ENCODE peak calls at places on chromosome 14, in four cellular contexts. K is iris pigment epithelial cell, Z is fibroblast of lung, S is LoVo. F is an unnamed sample.

GRCh38 chr14:73422515-73422914 is 35.8 kb downstream of the NUMB start:
- DNase-seq in Z (no peak), K (no peak), S (no peak), F (no peak)

GRCh38 chr14:21680072-21680471 is 6.5 kb upstream of the OR4E1 start:
- DNase-seq in K (peak; percentile 72), Z (peak; percentile 9), S (no peak), F (no peak)

GRCh38 chr14:87179936-87180335 is 813.0 kb downstream of the GALC start:
- DNase-seq in S (no peak), K (peak; percentile 4), Z (peak; percentile 20), F (no peak)

GRCh38 chr14:52061380-52061779 is 7.5 kb downstream of the NID2 start:
- DNase-seq in Z (no peak), K (no peak), S (no peak), F (no peak)

GRCh38 chr14:31926123-31926522 is 151.0 kb upstream of the ARHGAP5 start:
- DNase-seq in Z (peak; percentile 43), K (peak; percentile 72), S (peak; percentile 64), F (no peak)

GRCh38 chr14:50047274-50047676 is 69.1 kb downstream of the VCPKMT start:
- DNase-seq in K (no peak), S (peak; percentile 76), Z (no peak), F (peak; percentile 52)

GRCh38 chr14:100328495-100329163 is 5.5 kb downstream of the SLC25A47 start:
- DNase-seq in S (no peak), Z (no peak), K (no peak), F (no peak)

GRCh38 chr14:23379331-23380196 is 2.7 kb downstream of the CMTM5 start:
- DNase-seq in K (peak; percentile 23), Z (peak; percentile 10), S (peak; percentile 51), F (peak; percentile 78)

GRCh38 chr14:52049721-52050588 is 18.9 kb downstream of the NID2 start:
- DNase-seq in Z (no peak), S (peak; percentile 9), K (no peak), F (no peak)

GRCh38 chr14:103517172-103517566 is 5.5 kb downstream of the CKB start:
- DNase-seq in Z (no peak), K (no peak), S (no peak), F (no peak)

GRCh38 chr14:50666772-50667490 is 1.2 kb downstream of the SAV1 start:
- DNase-seq in S (peak; percentile 51), Z (peak; percentile 78), K (peak; percentile 81), F (peak; percentile 28)

GRCh38 chr14:103372552-103373304 is 12.5 kb upstream of the MARK3 start:
- DNase-seq in Z (peak; percentile 93), S (peak; percentile 67), K (peak; percentile 94), F (peak; percentile 68)

GRCh38 chr14:102050625-102051024 is 36.2 kb downstream of the HSP90AA1 start:
- DNase-seq in Z (peak; percentile 89), K (peak; percentile 59), S (no peak), F (no peak)

GRCh38 chr14:33343016-33343415 is 404.3 kb downstream of the NPAS3 start:
- DNase-seq in S (no peak), Z (peak; percentile 63), K (peak; percentile 84), F (no peak)

GRCh38 chr14:38121280-38121679 is 86.4 kb upstream of the SSTR1 start:
- DNase-seq in K (no peak), S (no peak), Z (no peak), F (no peak)

GRCh38 chr14:79585845-79586244 is 625.5 kb downstream of the DIO2 start:
- DNase-seq in K (peak; percentile 82), Z (peak; percentile 85), S (no peak), F (no peak)

GRCh38 chr14:33062881-33063280 is 124.2 kb downstream of the NPAS3 start:
- DNase-seq in S (no peak), K (peak; percentile 45), Z (peak; percentile 93), F (no peak)

GRCh38 chr14:37819155-37820015 is 224.0 kb downstream of the TTC6 start:
- DNase-seq in Z (peak; percentile 79), K (peak; percentile 86), S (no peak), F (no peak)

GRCh38 chr14:73116079-73116665 is 20.1 kb upstream of the PSEN1 start:
- DNase-seq in Z (no peak), K (no peak), S (no peak), F (no peak)

GRCh38 chr14:30273564-30273880 is 285.4 kb upstream of the G2E3 start:
- DNase-seq in S (no peak), Z (no peak), K (no peak), F (no peak)

GRCh38 chr14:90301580-90302181 is 30.1 kb downstream of the NRDE2 start:
- DNase-seq in Z (peak; percentile 59), K (peak; percentile 84), S (peak; percentile 7), F (no peak)

GRCh38 chr14:32370720-32371119 is 41.6 kb downstream of the AKAP6 start:
- DNase-seq in S (peak; percentile 60), K (peak; percentile 86), Z (peak; percentile 86), F (no peak)

GRCh38 chr14:74660167-74660566 is 48.1 kb upstream of the LTBP2 start:
- DNase-seq in S (no peak), Z (peak; percentile 19), K (no peak), F (no peak)

GRCh38 chr14:32011225-32011624 is 65.9 kb upstream of the ARHGAP5 start:
- DNase-seq in S (no peak), Z (peak; percentile 51), K (no peak), F (no peak)